ENCODE peak calls at places on chromosomes 12 and 14, in seven cellular contexts. One of them, this sample, is unnamed.

GRCh38 chr14:73945159-73945670 is 4.7 kb downstream of the FAM161B start:
- DNase-seq in kidney: no peak
- DNase-seq in H9: no peak
- DNase-seq in lower lobe of right lung: no peak
- DNase-seq in CD4-positive, alpha-beta T cell: no peak
- DNase-seq in lower leg skin: peak; percentile 54
- DNase-seq in GM13977: no peak
- DNase-seq in this sample: no peak

GRCh38 chr12:67677166-67677565 is 28.6 kb downstream of the DYRK2 start:
- DNase-seq in H9: no peak
- DNase-seq in lower leg skin: no peak
- DNase-seq in kidney: no peak
- DNase-seq in GM13977: no peak
- DNase-seq in CD4-positive, alpha-beta T cell: no peak
- DNase-seq in lower lobe of right lung: no peak
- DNase-seq in this sample: no peak

GRCh38 chr14:103713304-103714062 is 1.8 kb downstream of the XRCC3 start:
- DNase-seq in lower leg skin: no peak
- DNase-seq in H9: no peak
- DNase-seq in GM13977: no peak
- DNase-seq in lower lobe of right lung: no peak
- DNase-seq in CD4-positive, alpha-beta T cell: no peak
- DNase-seq in kidney: no peak
- DNase-seq in this sample: no peak

GRCh38 chr12:108320503-108321293 is 18.4 kb downstream of the CMKLR1 start:
- DNase-seq in lower leg skin: no peak
- DNase-seq in H9: peak; percentile 50
- DNase-seq in kidney: no peak
- DNase-seq in lower lobe of right lung: no peak
- DNase-seq in GM13977: peak; percentile 64
- DNase-seq in CD4-positive, alpha-beta T cell: no peak
- DNase-seq in this sample: no peak

GRCh38 chr12:100593490-100593889 is 20.0 kb downstream of the GAS2L3 start:
- DNase-seq in lower lobe of right lung: no peak
- DNase-seq in H9: no peak
- DNase-seq in kidney: no peak
- DNase-seq in GM13977: no peak
- DNase-seq in CD4-positive, alpha-beta T cell: no peak
- DNase-seq in lower leg skin: no peak
- DNase-seq in this sample: no peak

GRCh38 chr12:104282109-104282508 is 21.4 kb upstream of the EID3 start:
- DNase-seq in GM13977: no peak
- DNase-seq in H9: no peak
- DNase-seq in lower lobe of right lung: no peak
- DNase-seq in CD4-positive, alpha-beta T cell: no peak
- DNase-seq in lower leg skin: no peak
- DNase-seq in kidney: no peak
- DNase-seq in this sample: no peak

GRCh38 chr14:99601301-99601945 is 2.6 kb downstream of the CCDC85C start:
- DNase-seq in GM13977: no peak
- DNase-seq in lower lobe of right lung: no peak
- DNase-seq in CD4-positive, alpha-beta T cell: no peak
- DNase-seq in H9: no peak
- DNase-seq in kidney: no peak
- DNase-seq in lower leg skin: no peak
- DNase-seq in this sample: no peak

GRCh38 chr12:22256076-22256475 is 78.4 kb downstream of the ST8SIA1 start:
- DNase-seq in CD4-positive, alpha-beta T cell: no peak
- DNase-seq in GM13977: no peak
- DNase-seq in lower lobe of right lung: no peak
- DNase-seq in lower leg skin: no peak
- DNase-seq in kidney: no peak
- DNase-seq in H9: no peak
- DNase-seq in this sample: no peak

GRCh38 chr14:24160499-24160849 is 591 bp upstream of the IRF9 start:
- DNase-seq in lower lobe of right lung: no peak
- DNase-seq in H9: no peak
- DNase-seq in GM13977: no peak
- DNase-seq in CD4-positive, alpha-beta T cell: no peak
- DNase-seq in lower leg skin: no peak
- DNase-seq in kidney: no peak
- DNase-seq in this sample: no peak

GRCh38 chr14:69246331-69246730 is 13.6 kb upstream of the GALNT16 start:
- DNase-seq in kidney: no peak
- DNase-seq in H9: no peak
- DNase-seq in CD4-positive, alpha-beta T cell: no peak
- DNase-seq in lower lobe of right lung: no peak
- DNase-seq in lower leg skin: no peak
- DNase-seq in GM13977: no peak
- DNase-seq in this sample: no peak

GRCh38 chr14:69244946-69245345 is 15.0 kb upstream of the GALNT16 start:
- DNase-seq in CD4-positive, alpha-beta T cell: no peak
- DNase-seq in lower leg skin: no peak
- DNase-seq in H9: no peak
- DNase-seq in kidney: no peak
- DNase-seq in GM13977: no peak
- DNase-seq in lower lobe of right lung: no peak
- DNase-seq in this sample: no peak

GRCh38 chr14:69249603-69250002 is 10.4 kb upstream of the GALNT16 start:
- DNase-seq in lower lobe of right lung: no peak
- DNase-seq in kidney: no peak
- DNase-seq in lower leg skin: no peak
- DNase-seq in GM13977: no peak
- DNase-seq in CD4-positive, alpha-beta T cell: no peak
- DNase-seq in H9: no peak
- DNase-seq in this sample: no peak

GRCh38 chr14:69252851-69253250 is 7.1 kb upstream of the GALNT16 start:
- DNase-seq in H9: no peak
- DNase-seq in CD4-positive, alpha-beta T cell: no peak
- DNase-seq in kidney: no peak
- DNase-seq in lower lobe of right lung: no peak
- DNase-seq in GM13977: no peak
- DNase-seq in lower leg skin: no peak
- DNase-seq in this sample: no peak

DNA sequence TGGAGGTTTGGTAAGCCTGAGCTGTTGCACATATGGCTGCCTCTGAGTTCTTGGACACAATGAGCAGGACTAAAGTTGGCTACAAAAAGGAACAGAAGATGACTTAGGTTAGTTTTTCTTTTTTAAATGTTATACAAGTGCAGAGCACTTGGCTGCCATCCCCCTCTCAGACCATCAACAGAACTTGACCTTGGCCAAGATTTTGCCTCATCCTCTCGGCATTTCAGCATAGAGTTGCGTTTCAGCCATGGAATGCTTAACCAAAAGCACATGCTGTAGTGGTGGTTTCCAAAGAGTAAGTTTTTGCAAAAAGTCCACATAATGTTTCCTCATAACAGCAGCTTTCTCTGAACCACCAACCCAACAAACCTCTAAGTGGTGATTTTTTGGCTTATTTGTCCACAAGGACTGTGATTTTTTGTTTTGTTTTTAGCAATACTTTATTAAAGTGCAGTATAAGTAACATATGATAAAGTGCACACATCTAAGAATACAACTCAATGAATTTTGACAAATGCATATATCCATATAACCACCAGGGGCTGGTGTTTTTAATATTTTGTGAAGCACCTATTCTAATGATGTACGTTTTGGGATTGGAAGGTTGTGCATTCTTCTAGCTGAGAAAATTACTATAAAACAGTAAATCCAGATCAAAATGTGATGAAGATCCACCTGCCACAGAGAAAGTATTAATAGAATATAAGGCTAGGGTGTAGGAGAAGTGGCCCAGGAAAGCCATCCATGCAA is 12.1 kb upstream of the GALNT16 start:
- DNase-seq in lower lobe of right lung: no peak
- DNase-seq in CD4-positive, alpha-beta T cell: no peak
- DNase-seq in H9: no peak
- DNase-seq in GM13977: no peak
- DNase-seq in lower leg skin: no peak
- DNase-seq in kidney: no peak
- DNase-seq in this sample: no peak
- TF ChIP-seq CTCF in lower lobe of right lung: no peak
- TF ChIP-seq CTCF in CD4-positive, alpha-beta T cell: no peak
- TF ChIP-seq CTCF in H9: no peak
- TF ChIP-seq CTCF in GM13977: no peak
- TF ChIP-seq CTCF in lower leg skin: no peak
- TF ChIP-seq CTCF in kidney: no peak
- TF ChIP-seq CTCF in this sample: peak; percentile 25

DNA sequence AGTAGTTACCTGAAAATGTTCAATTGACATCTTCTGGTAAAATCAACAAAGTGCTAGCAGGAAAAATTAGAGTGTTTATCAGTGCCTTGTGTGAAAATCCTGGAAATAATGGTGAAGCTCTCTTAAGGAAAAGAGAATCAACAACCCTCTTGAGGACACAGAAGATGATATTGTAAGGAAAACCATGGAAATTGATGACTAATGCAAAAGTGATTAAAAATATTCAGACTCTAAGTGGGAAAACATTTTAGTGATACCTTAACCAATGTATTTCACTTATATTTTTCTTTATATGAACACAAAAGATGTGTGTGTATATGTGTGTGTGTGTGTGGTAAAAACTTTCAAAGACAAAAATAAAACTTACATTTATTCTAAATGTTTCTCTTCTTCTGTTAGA is 95.3 kb downstream of the SLC6A15 start:
- DNase-seq in GM13977: no peak
- DNase-seq in kidney: no peak
- DNase-seq in lower lobe of right lung: no peak
- DNase-seq in CD4-positive, alpha-beta T cell: no peak
- DNase-seq in lower leg skin: no peak
- DNase-seq in H9: no peak
- DNase-seq in this sample: no peak
- TF ChIP-seq CTCF in GM13977: no peak
- TF ChIP-seq CTCF in kidney: no peak
- TF ChIP-seq CTCF in lower lobe of right lung: no peak
- TF ChIP-seq CTCF in CD4-positive, alpha-beta T cell: no peak
- TF ChIP-seq CTCF in lower leg skin: no peak
- TF ChIP-seq CTCF in H9: no peak
- TF ChIP-seq CTCF in this sample: no peak

GRCh38 chr12:64082866-64083268 is 139.2 kb downstream of the KICS2 start:
- DNase-seq in H9: no peak
- DNase-seq in lower lobe of right lung: no peak
- DNase-seq in kidney: no peak
- DNase-seq in GM13977: no peak
- DNase-seq in lower leg skin: no peak
- DNase-seq in CD4-positive, alpha-beta T cell: no peak
- DNase-seq in this sample: no peak

GRCh38 chr12:64072946-64073345 is 149.2 kb downstream of the KICS2 start:
- DNase-seq in lower leg skin: no peak
- DNase-seq in H9: no peak
- DNase-seq in GM13977: no peak
- DNase-seq in kidney: no peak
- DNase-seq in CD4-positive, alpha-beta T cell: no peak
- DNase-seq in lower lobe of right lung: no peak
- DNase-seq in this sample: no peak

GRCh38 chr12:64081020-64081419 is 141.1 kb downstream of the KICS2 start:
- DNase-seq in lower lobe of right lung: no peak
- DNase-seq in H9: no peak
- DNase-seq in kidney: no peak
- DNase-seq in GM13977: no peak
- DNase-seq in lower leg skin: no peak
- DNase-seq in CD4-positive, alpha-beta T cell: no peak
- DNase-seq in this sample: no peak

GRCh38 chr12:64080319-64081008 is 141.6 kb downstream of the KICS2 start:
- DNase-seq in lower leg skin: no peak
- DNase-seq in H9: no peak
- DNase-seq in lower lobe of right lung: no peak
- DNase-seq in GM13977: no peak
- DNase-seq in CD4-positive, alpha-beta T cell: no peak
- DNase-seq in kidney: no peak
- DNase-seq in this sample: no peak

GRCh38 chr12:64077922-64078321 is 144.2 kb downstream of the KICS2 start:
- DNase-seq in lower lobe of right lung: no peak
- DNase-seq in GM13977: no peak
- DNase-seq in CD4-positive, alpha-beta T cell: no peak
- DNase-seq in H9: no peak
- DNase-seq in kidney: no peak
- DNase-seq in lower leg skin: no peak
- DNase-seq in this sample: no peak
- TF ChIP-seq CTCF in lower lobe of right lung: no peak
- TF ChIP-seq CTCF in GM13977: no peak
- TF ChIP-seq CTCF in CD4-positive, alpha-beta T cell: no peak
- TF ChIP-seq CTCF in H9: peak; percentile 55
- TF ChIP-seq CTCF in kidney: no peak
- TF ChIP-seq CTCF in lower leg skin: no peak
- TF ChIP-seq CTCF in this sample: peak; percentile 14

DNA sequence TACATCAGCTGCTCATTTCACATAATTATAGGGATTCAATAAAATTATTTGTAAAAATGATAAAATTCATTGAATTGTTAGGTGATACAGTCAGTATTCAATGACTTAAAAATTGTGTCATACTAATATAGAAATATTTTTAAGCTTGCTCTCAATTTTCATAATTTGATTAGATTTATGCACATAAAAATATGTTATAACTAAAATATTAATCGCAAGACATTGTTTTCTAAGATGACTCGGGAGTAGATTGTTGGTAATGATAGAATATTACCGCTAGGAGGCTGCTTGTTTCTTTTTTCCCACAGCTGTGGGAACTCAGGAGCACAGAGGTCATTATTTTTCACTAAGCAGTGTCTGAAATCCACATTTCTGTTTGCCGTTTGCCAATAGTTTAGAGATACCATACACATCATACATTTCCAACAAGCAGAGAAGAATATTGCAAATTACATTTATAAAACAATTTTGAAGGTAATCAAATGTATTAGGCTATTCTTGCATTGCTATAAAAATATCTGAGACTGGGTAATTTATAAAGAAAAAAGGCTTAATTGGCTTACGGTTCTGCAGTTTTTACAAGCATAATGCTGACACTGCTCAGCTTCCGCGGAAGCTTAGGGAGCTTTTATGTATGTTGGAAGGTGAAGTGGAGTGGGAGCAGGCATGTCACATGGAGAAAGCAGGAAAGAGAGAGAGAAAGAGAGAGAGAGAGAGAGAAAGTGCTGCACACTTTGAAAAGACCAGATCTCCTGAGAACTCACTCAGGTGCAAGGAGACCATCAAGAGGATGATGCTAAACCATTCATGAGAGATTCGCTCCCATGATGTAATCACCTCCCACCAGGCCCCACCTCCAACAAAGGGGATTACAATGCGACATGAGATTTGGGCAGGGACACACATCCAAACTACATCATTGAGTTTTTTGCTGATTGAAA is 9.2 kb downstream of the CD69 start:
- DNase-seq in lower leg skin: no peak
- DNase-seq in kidney: no peak
- DNase-seq in H9: no peak
- DNase-seq in lower lobe of right lung: no peak
- DNase-seq in CD4-positive, alpha-beta T cell: no peak
- DNase-seq in GM13977: no peak
- DNase-seq in this sample: no peak
- TF ChIP-seq CTCF in lower leg skin: no peak
- TF ChIP-seq CTCF in kidney: no peak
- TF ChIP-seq CTCF in H9: no peak
- TF ChIP-seq CTCF in lower lobe of right lung: no peak
- TF ChIP-seq CTCF in CD4-positive, alpha-beta T cell: peak; percentile 19
- TF ChIP-seq CTCF in GM13977: peak; percentile 39
- TF ChIP-seq CTCF in this sample: no peak

This sample was measured in nephron progenitor cell.